ENCODE peak calls at places on chromosomes 3 and 15, in nine cellular contexts. T is lower lobe of right lung; O is right cardiac atrium; L is mesenchymal stem cell; H is adrenal gland; J is esophagus muscularis mucosa; U is effector memory CD4-positive, alpha-beta T cell; R is tibial artery; F is small intestine. Y is an unnamed sample.

GRCh38 chr15:40567111-40567510 is 2.0 kb upstream of the RPUSD2 start:
- DNase-seq in T (no peak), O (no peak), L (peak; percentile 28), H (no peak), J (no peak), U (no peak), R (no peak), F (peak; percentile 39), Y (no peak)

GRCh38 chr3:11718582-11719405 is 75.1 kb upstream of the VGLL4 start:
- DNase-seq in T (peak; percentile 64), O (peak; percentile 81), L (peak; percentile 84), H (peak; percentile 66), J (no peak), U (no peak), R (peak; percentile 66), F (peak; percentile 73), Y (peak; percentile 85)

GRCh38 chr3:16177962-16178627 is 3.6 kb downstream of the GALNT15 start:
- DNase-seq in T (peak; percentile 83), O (peak; percentile 93), L (peak; percentile 88), H (peak; percentile 88), J (peak; percentile 94), U (peak; percentile 9), R (peak; percentile 80), F (peak; percentile 47), Y (peak; percentile 94)

GRCh38 chr15:31151301-31152233 is 50.0 kb upstream of the TRPM1 start:
- DNase-seq in T (no peak), O (no peak), L (no peak), H (no peak), J (no peak), U (no peak), R (no peak), F (no peak), Y (no peak)

GRCh38 chr15:83993591-83993990 is 242.0 kb upstream of the GOLGA6L4 start:
- DNase-seq in T (no peak), O (no peak), L (no peak), H (no peak), J (no peak), U (no peak), R (no peak), F (no peak), Y (no peak)

GRCh38 chr15:95994418-95994817 is 336.1 kb upstream of the NR2F2 start:
- DNase-seq in T (no peak), O (no peak), L (peak; percentile 36), H (no peak), J (no peak), U (no peak), R (no peak), F (no peak), Y (no peak)

GRCh38 chr15:58369261-58369699 is 62.5 kb upstream of the LIPC start:
- DNase-seq in T (no peak), O (no peak), L (peak; percentile 89), H (no peak), J (peak; percentile 89), U (no peak), R (no peak), F (peak; percentile 43), Y (no peak)

GRCh38 chr15:70569139-70569717 is 194.1 kb downstream of the UACA start:
- DNase-seq in T (no peak), O (no peak), L (peak; percentile 62), H (peak; percentile 12), J (no peak), U (no peak), R (no peak), F (peak; percentile 74), Y (no peak)

GRCh38 chr3:59717679-59718205 is 667.9 kb upstream of the CFAP20DC start:
- DNase-seq in T (no peak), O (no peak), L (no peak), H (no peak), J (no peak), U (no peak), R (no peak), F (no peak), Y (no peak)

GRCh38 chr15:70217246-70218160 is 119.8 kb upstream of the TLE3 start:
- DNase-seq in T (no peak), O (no peak), L (no peak), H (no peak), J (no peak), U (no peak), R (no peak), F (no peak), Y (no peak)

GRCh38 chr15:99059010-99059981 is 45.6 kb upstream of the SYNM start:
- DNase-seq in T (peak; percentile 76), O (peak; percentile 93), L (peak; percentile 90), H (peak; percentile 61), J (peak; percentile 96), U (no peak), R (peak; percentile 73), F (peak; percentile 27), Y (peak; percentile 95)

GRCh38 chr15:98807262-98807661 is 158.9 kb downstream of the IGF1R start:
- DNase-seq in T (no peak), O (no peak), L (peak; percentile 76), H (no peak), J (no peak), U (no peak), R (no peak), F (no peak), Y (no peak)

GRCh38 chr3:99429501-99429900 is 208.9 kb upstream of the COL8A1 start:
- DNase-seq in T (no peak), O (no peak), L (no peak), H (no peak), J (no peak), U (no peak), R (no peak), F (no peak), Y (no peak)

GRCh38 chr3:77672016-77672415 is 632.1 kb downstream of the ROBO2 start:
- DNase-seq in T (no peak), O (no peak), L (no peak), H (no peak), J (no peak), U (no peak), R (no peak), F (no peak), Y (no peak)

GRCh38 chr3:172848910-172849309 is 98.4 kb downstream of the ECT2 start:
- DNase-seq in T (no peak), O (no peak), L (peak; percentile 61), H (no peak), J (no peak), U (no peak), R (no peak), F (no peak), Y (no peak)

GRCh38 chr15:68056097-68056865 is 2.2 kb downstream of the PIAS1 start:
- DNase-seq in T (no peak), O (no peak), L (no peak), H (no peak), J (no peak), U (no peak), R (no peak), F (no peak), Y (no peak)
- H3K4me3 ChIP-seq in T (peak overlapping the region; percentile 91), O (peak overlapping the region; percentile 98), L (peak overlapping the region; percentile 99), H (no peak overlapping the region), J (peak overlapping the region; percentile 99), U (no peak overlapping the region), R (peak overlapping the region; percentile 97), F (peak overlapping the region; percentile 22), Y (peak overlapping the region; percentile 34)

GRCh38 chr15:101103589-101103988 is 148.3 kb downstream of the CHSY1 start:
- DNase-seq in T (no peak), O (peak; percentile 46), L (no peak), H (no peak), J (no peak), U (no peak), R (no peak), F (no peak), Y (no peak)

GRCh38 chr15:101100593-101101442 is 151.0 kb downstream of the CHSY1 start:
- DNase-seq in T (no peak), O (peak; percentile 41), L (no peak), H (no peak), J (no peak), U (no peak), R (no peak), F (no peak), Y (no peak)

GRCh38 chr15:101102746-101103145 is 149.1 kb downstream of the CHSY1 start:
- DNase-seq in T (no peak), O (peak; percentile 6), L (no peak), H (no peak), J (no peak), U (no peak), R (no peak), F (no peak), Y (no peak)

GRCh38 chr15:101100118-101100517 is 151.7 kb downstream of the CHSY1 start:
- DNase-seq in T (no peak), O (no peak), L (no peak), H (no peak), J (no peak), U (no peak), R (no peak), F (no peak), Y (peak; percentile 48)

DNA sequence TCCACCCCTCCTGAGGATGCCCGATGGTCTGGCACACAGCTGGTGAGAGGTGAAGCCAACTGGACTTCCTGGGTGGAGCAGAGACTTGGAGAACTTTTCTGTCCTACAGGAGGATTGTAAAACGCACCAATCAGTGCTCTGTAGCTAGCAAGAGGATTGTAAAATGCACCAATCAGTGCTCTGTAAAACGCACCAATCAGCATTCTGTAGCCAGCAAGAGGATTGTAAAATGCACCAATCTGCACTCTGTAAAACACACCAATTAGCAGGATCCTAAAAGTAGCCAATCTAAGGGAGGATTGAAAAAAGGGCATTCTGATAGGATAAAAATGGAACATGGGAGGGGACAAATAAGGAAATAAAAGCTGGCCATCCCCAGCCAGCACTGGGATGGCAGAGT is 150.2 kb downstream of the CHSY1 start:
- DNase-seq in T (no peak), O (peak; percentile 2), L (no peak), H (no peak), J (no peak), U (no peak), R (no peak), F (no peak), Y (no peak)
- H3K4me1 ChIP-seq in T (no peaks in the 10 kb centered on the region), O (no peaks in the 10 kb centered on the region), L (peaks cover 14% of the 10 kb centered on the region), H (no peaks in the 10 kb centered on the region), J (peaks cover 6% of the 10 kb centered on the region), U (no peaks in the 10 kb centered on the region), R (no peaks in the 10 kb centered on the region), F (no peaks in the 10 kb centered on the region), Y (no peaks in the 10 kb centered on the region)

GRCh38 chr3:65305836-65306235 is 618.0 kb upstream of the ADAMTS9 start:
- DNase-seq in T (no peak), O (no peak), L (peak; percentile 19), H (no peak), J (no peak), U (no peak), R (no peak), F (no peak), Y (no peak)

DNA sequence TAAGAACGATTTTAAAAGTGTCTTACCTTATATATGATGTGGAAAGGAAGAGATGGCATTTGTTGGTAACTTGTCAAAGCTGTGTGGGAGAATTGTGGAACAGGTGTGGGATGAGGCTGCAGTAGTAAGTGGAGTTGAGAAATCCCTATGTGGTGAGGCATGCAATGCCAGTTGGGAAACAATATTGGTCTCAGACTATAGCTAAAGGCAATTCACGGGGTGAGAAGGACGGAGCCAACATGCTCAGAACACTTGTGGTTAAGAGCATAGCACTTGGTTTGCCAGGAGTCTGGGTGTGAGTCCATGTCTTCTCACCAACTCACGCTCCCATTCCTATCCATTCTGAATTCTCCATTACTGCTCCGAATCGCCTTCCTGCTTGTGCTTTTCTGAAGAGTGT is 615.6 kb upstream of the ADAMTS9 start:
- DNase-seq in T (no peak), O (no peak), L (no peak), H (no peak), J (no peak), U (no peak), R (no peak), F (no peak), Y (no peak)
- H3K27ac ChIP-seq in T (no peak overlapping the region), O (no peak overlapping the region), L (no peak overlapping the region), H (no peak overlapping the region), J (no peak overlapping the region), U (no peak overlapping the region), R (no peak overlapping the region), F (no peak overlapping the region), Y (no peak overlapping the region)

GRCh38 chr3:170178631-170179030 is 2.9 kb downstream of the PHC3 start:
- DNase-seq in T (no peak), O (no peak), L (no peak), H (no peak), J (no peak), U (peak; percentile 51), R (no peak), F (peak; percentile 51), Y (no peak)
- H3K4me3 ChIP-seq in T (no peak overlapping the region), O (no peak overlapping the region), L (peak overlapping the region; percentile 89), H (no peak overlapping the region), J (peak overlapping the region; percentile 92), U (peak overlapping the region; percentile 15), R (no peak overlapping the region), F (no peak overlapping the region), Y (no peak overlapping the region)